ENCODE peak calls at places on chromosomes 13 and 19, in six cellular contexts. E is H1, H is GM12891, M is HepG2, I is SK-N-SH, W is K562. F is an unnamed sample.

GRCh38 chr19:310141-310651 is 19.0 kb upstream of the PLPP2 start:
- DNase-seq in H (no peak), E (no peak), W (no peak), M (no peak), I (peak), F (no peak)

GRCh38 chr13:75762066-75762937 is 126.2 kb downstream of the LMO7 start:
- DNase-seq in I (no peak), W (no peak), H (no peak), E (no peak), M (peak), F (no peak)

GRCh38 chr13:48562296-48563066 is 29.6 kb upstream of the RCBTB2 start:
- DNase-seq in M (no peak), W (peak), E (no peak), H (peak), I (no peak), F (peak)

GRCh38 chr13:46119883-46120614 is 15.2 kb upstream of the CPB2 start:
- DNase-seq in W (peak), E (no peak), H (no peak), I (no peak), M (no peak), F (no peak)

GRCh38 chr19:29537181-29537580 is 11.4 kb downstream of the VSTM2B start:
- DNase-seq in E (peak), H (no peak), W (no peak), M (no peak), I (no peak), F (no peak)

GRCh38 chr13:33445024-33445423 is 159.5 kb upstream of the STARD13 start:
- DNase-seq in M (peak), W (no peak), I (no peak), E (no peak), H (no peak), F (no peak)

GRCh38 chr13:26310470-26310869 is 56.5 kb downstream of the CDK8 start:
- DNase-seq in M (no peak), H (no peak), E (no peak), W (no peak), I (no peak), F (no peak)

GRCh38 chr19:16368385-16369305 is 44.0 kb downstream of the KLF2 start:
- DNase-seq in E (no peak), I (no peak), W (no peak), M (peak), H (no peak), F (no peak)

GRCh38 chr13:111251646-111252448 is 68.6 kb upstream of the TEX29 start:
- DNase-seq in I (peak), E (no peak), M (no peak), W (no peak), H (no peak), F (no peak)

GRCh38 chr13:22800726-22801401 is 379.9 kb upstream of the SGCG start:
- DNase-seq in W (no peak), H (no peak), I (no peak), E (no peak), M (no peak), F (no peak)

GRCh38 chr19:11140896-11141295 is 14.7 kb downstream of the SPC24 start:
- DNase-seq in W (no peak), H (no peak), I (no peak), M (no peak), E (no peak), F (no peak)

GRCh38 chr19:11137542-11138384 is 17.8 kb downstream of the SPC24 start:
- DNase-seq in I (peak), W (peak), H (peak), M (peak), E (peak), F (peak)

GRCh38 chr19:11136400-11137101 is 19.0 kb downstream of the SPC24 start:
- DNase-seq in I (no peak), W (peak), E (no peak), H (no peak), M (no peak), F (no peak)

GRCh38 chr19:11141937-11142527 is 13.6 kb downstream of the SPC24 start:
- DNase-seq in M (peak), W (peak), H (no peak), I (no peak), E (peak), F (no peak)

DNA sequence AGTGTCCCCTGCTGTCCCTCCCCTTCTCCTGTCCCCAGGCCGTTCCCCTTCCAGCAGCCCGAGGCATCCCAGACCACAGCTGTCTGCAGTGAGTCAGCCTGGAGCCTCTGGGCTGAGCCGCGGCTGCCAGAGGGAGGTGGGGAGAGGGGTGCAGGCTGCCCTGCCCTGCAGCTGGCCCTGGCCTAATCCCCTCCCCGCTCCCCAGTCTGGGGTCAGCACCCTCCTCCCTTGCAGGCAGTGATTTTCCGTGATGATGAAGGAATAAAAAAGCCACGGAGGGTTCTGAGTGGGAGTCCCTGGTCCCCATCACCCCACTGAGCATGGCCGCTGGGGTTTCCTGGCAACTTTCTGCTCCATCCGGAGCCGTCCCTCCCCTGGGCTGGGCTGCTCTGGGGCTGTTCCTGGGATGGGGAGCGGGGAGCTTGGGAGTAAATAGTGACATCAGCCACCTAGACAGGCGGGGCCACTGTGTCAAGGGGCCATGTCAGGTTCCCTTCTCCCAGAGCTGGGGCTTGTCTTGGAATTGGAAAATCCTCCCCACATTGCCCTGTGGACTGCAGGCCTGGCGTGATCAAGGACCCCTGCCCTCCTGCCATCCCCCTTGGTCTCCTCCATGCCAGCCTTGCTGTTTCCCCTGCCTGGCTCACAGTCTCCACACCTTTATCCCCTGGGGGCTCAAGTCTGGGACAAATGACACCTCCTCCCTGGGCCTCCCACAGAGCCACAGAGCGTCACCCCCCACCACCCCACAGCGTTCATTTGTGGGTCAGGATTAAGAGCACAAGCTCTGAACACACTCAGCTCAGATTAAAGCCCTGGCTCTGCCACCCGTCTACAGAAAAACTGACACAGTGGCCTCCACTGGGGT is 16.7 kb downstream of the SPC24 start:
- DNase-seq in W (peak), E (peak), M (peak), H (no peak), I (peak), F (no peak)
- TF ChIP-seq POLR2AphosphoS5 in W (no peak), E (no peak), M (no peak), H (no peak), I (peak), F (no peak)

GRCh38 chr19:11142528-11143171 is 12.9 kb downstream of the SPC24 start:
- DNase-seq in E (no peak), H (no peak), I (peak), W (peak), M (peak), F (no peak)
- TF ChIP-seq TAF1 in E (no peak), H (no peak), I (peak), W (no peak), M (no peak), F (no peak)

DNA sequence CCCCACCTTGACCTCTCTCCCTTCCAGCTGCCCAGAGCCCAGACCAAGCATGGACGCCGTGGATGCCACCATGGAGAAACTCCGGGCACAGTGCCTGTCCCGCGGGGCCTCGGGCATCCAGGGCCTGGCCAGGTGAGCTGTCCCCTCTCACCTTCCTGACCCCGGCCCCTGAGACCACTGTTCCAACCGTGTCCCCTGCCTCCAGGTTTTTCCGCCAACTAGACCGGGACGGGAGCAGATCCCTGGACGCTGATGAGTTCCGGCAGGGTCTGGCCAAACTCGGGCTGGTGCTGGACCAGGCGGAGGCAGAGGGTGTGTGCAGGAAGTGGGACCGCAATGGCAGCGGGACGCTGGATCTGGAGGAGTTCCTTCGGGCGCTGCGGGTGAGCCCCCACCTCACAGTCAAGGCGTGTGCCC is 312 bp downstream of the CAPS start:
- DNase-seq in H (no peak), E (no peak), I (no peak), W (no peak), M (no peak), F (no peak)
- TF ChIP-seq POLR2AphosphoS5 in H (no peak), E (no peak), I (no peak), W (no peak), M (no peak), F (no peak)

GRCh38 chr19:10407102-10407501 is 3.8 kb upstream of the CDC37 start:
- DNase-seq in W (no peak), I (no peak), M (no peak), H (no peak), E (no peak), F (no peak)

GRCh38 chr19:10404888-10405808 is 1.8 kb upstream of the CDC37 start:
- DNase-seq in M (no peak), I (peak), W (no peak), H (no peak), E (no peak), F (no peak)

GRCh38 chr19:10406191-10406590 is 2.8 kb upstream of the CDC37 start:
- DNase-seq in I (no peak), M (no peak), W (no peak), H (no peak), E (no peak), F (no peak)

GRCh38 chr19:10412257-10412977 is 7.9 kb upstream of the PDE4A start:
- DNase-seq in E (no peak), W (no peak), M (no peak), H (no peak), I (no peak), F (no peak)

GRCh38 chr19:10408511-10409291 is 5.4 kb upstream of the CDC37 start:
- DNase-seq in H (no peak), W (no peak), M (no peak), I (peak), E (no peak), F (no peak)
- TF ChIP-seq TAF1 in H (no peak), W (no peak), M (no peak), I (no peak), E (no peak), F (no peak)

DNA sequence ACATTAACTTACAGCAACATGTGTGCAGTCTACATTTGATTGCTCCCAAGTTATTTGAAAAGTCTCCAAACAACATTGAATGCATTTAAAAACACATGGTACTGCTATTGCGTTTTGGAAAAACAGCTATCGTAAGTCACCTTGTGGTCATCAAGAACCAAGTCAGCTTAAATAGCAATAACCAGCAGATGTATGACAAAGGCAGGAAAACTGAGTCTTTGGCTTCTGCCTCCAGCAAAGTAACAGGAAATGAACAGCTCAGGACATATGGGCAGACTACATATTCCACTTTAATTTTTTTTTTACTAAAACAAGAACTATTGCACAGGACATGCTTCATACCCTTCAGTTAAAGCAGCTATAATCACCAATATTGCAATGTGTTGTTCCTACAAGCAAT is 580.6 kb upstream of the SPRY2 start:
- DNase-seq in E (no peak), H (no peak), W (no peak), I (no peak), M (no peak), F (no peak)
- TF ChIP-seq POLR2AphosphoS5 in E (no peak), H (no peak), W (no peak), I (no peak), M (no peak), F (no peak)

DNA sequence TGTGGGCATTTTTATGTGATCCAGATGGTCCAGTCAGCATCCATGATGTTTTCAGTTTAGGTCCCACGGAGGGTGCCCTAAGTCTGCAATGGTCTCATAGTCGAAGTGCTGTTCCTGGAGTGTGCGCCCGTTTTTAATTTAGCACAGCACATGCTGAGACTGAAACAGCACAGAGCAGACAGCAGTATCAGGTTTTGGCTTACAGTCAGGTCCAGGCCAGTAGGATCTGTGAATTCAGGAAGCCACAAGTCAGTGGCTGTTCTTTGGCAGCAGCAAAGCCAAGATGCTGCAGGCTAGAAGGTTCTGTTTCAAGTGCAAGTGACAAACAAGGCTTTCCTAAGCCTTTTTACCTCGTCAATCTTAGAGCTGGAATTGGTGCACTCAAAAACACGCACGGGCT is 18.3 kb downstream of the FBXO27 start:
- DNase-seq in M (no peak), W (no peak), I (no peak), E (no peak), H (no peak), F (no peak)
- TF ChIP-seq TAF1 in M (no peak), W (no peak), I (no peak), E (no peak), H (no peak), F (no peak)

GRCh38 chr13:98293103-98293502 is 116.0 kb upstream of the RNF113B start:
- DNase-seq in W (no peak), H (no peak), M (peak), I (no peak), E (no peak), F (no peak)
- TF ChIP-seq POLR2AphosphoS5 in W (no peak), H (no peak), M (no peak), I (no peak), E (no peak), F (no peak)

GRCh38 chr19:11767633-11768133 is 883 bp downstream of the ZNF441 start:
- DNase-seq in I (peak), H (peak), E (peak), M (peak), W (peak), F (peak)
- TF ChIP-seq TAF1 in I (no peak), H (no peak), E (no peak), M (no peak), W (no peak), F (no peak)

DNA sequence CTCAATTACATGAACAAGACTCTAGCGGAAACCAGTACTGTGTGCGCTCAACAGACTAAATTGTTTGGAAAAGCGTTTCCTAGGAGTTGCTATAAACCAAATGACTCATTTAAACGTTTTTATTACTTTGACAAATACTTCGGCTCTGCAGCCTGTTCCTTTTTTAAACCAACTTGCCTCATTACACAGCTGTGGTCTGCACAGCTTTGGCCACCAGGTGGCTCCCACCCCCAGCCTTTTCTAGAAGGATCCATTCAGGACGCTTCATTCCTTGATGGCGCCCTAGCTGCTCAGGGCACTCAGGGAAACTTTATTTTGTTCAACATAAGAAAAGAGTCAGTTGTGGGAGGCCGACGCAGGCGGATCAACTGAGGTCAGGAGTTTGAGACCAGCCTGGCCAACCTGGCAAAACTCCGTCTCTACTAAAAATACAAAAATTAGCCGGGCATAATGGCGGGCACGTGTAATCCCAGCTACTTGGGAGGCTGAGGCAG is 41.0 kb upstream of the XPO4 start:
- DNase-seq in H (peak), W (peak), E (peak), I (peak), M (peak), F (peak)
- TF ChIP-seq POLR2AphosphoS5 in H (no peak), W (no peak), E (no peak), I (no peak), M (no peak), F (no peak)

DNA sequence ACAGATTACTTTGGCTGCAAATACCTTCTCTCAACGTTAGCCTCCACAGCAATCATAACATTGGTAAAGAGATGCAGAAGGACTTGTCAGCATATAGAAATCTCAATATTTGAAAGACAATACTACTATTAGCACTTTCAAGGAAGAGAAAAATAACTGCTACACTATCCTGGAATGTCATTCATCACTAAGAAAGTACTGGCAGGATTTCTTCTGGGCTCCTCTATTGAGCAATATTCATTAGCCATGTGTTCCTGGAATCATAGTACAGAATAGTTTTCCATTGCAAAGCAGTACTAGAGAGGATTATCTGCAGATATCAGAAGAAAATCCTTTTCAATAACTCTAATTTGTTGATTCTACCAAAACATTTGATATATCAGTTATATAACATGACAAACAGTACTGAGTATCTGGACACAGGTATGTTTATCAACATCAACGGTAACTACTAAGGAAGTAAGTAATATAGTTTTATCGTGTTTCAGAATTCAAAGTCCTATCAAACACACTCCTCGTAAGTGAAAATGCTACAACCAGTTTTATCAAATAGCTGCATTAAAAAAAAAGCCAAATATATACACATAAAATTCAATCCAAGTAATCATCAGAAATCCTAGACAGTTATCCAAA is 27.3 kb downstream of the INTS6 start:
- DNase-seq in E (no peak), H (no peak), I (no peak), M (no peak), W (no peak), F (no peak)
- TF ChIP-seq TAF1 in E (no peak), H (no peak), I (no peak), M (no peak), W (no peak), F (no peak)